ENCODE peak calls at places on chromosomes 3 and 15, in ten cellular contexts. T is uterus; I is adipocyte; V is MM.1S; X is neuronal stem cell; J is neural progenitor cell; C is body of pancreas; H is lung; Q is CD8-positive, alpha-beta T cell; D is aorta. R is an unnamed sample.

GRCh38 chr3:191141728-191142127 is 57.3 kb upstream of the OSTN start:
- DNase-seq in T (no peak), X (no peak), C (no peak), V (no peak), D (no peak), J (no peak), I (peak; percentile 52), H (no peak), Q (no peak), R (no peak)

GRCh38 chr3:186639778-186640472 is at the start of gene FETUB:
- DNase-seq in Q (no peak), I (no peak), T (no peak), X (no peak), D (no peak), V (no peak), H (no peak), J (no peak), C (no peak), R (no peak)

GRCh38 chr3:180421221-180421620 is 180.7 kb upstream of the TTC14 start:
- DNase-seq in C (no peak), V (no peak), Q (no peak), X (no peak), J (no peak), I (no peak), T (no peak), H (no peak), D (no peak), R (no peak)

GRCh38 chr3:134311265-134311664 is 60.6 kb upstream of the RYK start:
- DNase-seq in I (peak; percentile 73), D (peak; percentile 72), T (no peak), V (no peak), X (no peak), H (no peak), C (no peak), J (no peak), Q (no peak), R (no peak)

GRCh38 chr3:126179825-126180476 is 435 bp downstream of the ALDH1L1 start:
- DNase-seq in J (peak; percentile 74), X (peak; percentile 42), T (peak; percentile 43), D (peak; percentile 89), H (no peak), Q (no peak), I (no peak), C (peak; percentile 87), V (no peak), R (peak; percentile 26)

GRCh38 chr3:158830391-158830790 is 28.5 kb downstream of the MFSD1 start:
- DNase-seq in X (no peak), V (no peak), D (no peak), J (no peak), Q (no peak), C (no peak), I (no peak), H (no peak), T (no peak), R (no peak)

GRCh38 chr15:96354731-96355560 is 24.4 kb downstream of the NR2F2 start:
- DNase-seq in T (peak; percentile 60), I (peak; percentile 91), X (no peak), J (peak; percentile 31), V (peak; percentile 7), H (no peak), C (no peak), D (no peak), Q (no peak), R (no peak)

GRCh38 chr3:188542196-188542595 is 388.2 kb downstream of the LPP start:
- DNase-seq in J (no peak), Q (no peak), D (no peak), H (no peak), C (no peak), V (no peak), T (no peak), X (no peak), I (no peak), R (no peak)

GRCh38 chr3:145094355-145094941 is 1066.5 kb downstream of the PLOD2 start:
- DNase-seq in H (no peak), D (no peak), C (no peak), V (peak; percentile 8), J (peak; percentile 48), X (peak; percentile 21), T (no peak), Q (no peak), I (peak; percentile 87), R (no peak)

GRCh38 chr3:143119974-143120715 is 574 bp downstream of the CHST2 start:
- DNase-seq in D (peak; percentile 81), V (no peak), T (peak; percentile 15), Q (peak; percentile 38), H (no peak), I (peak; percentile 63), J (peak; percentile 76), X (peak; percentile 39), C (no peak), R (peak; percentile 17)

GRCh38 chr15:94412979-94413741 is 181.8 kb downstream of the MCTP2 start:
- DNase-seq in V (no peak), T (no peak), H (no peak), X (peak; percentile 27), D (no peak), C (no peak), Q (no peak), J (peak; percentile 62), I (peak; percentile 66), R (peak; percentile 67)

GRCh38 chr3:14918356-14918860 is 29.0 kb upstream of the NR2C2 start:
- DNase-seq in I (no peak), H (no peak), D (no peak), V (no peak), C (no peak), T (no peak), J (no peak), Q (no peak), X (no peak), R (no peak)

GRCh38 chr15:32872606-32873291 is 154.9 kb downstream of the GREM1 start:
- DNase-seq in V (no peak), C (peak; percentile 48), D (no peak), H (peak; percentile 38), T (peak; percentile 75), J (no peak), X (no peak), I (peak; percentile 15), Q (no peak), R (peak; percentile 48)

GRCh38 chr15:73233623-73234022 is 135.1 kb downstream of the HCN4 start:
- DNase-seq in D (no peak), T (no peak), V (no peak), J (no peak), C (no peak), I (no peak), X (no peak), Q (no peak), H (no peak), R (no peak)

GRCh38 chr3:87276484-87276883 is at the start of gene POU1F1:
- DNase-seq in V (no peak), I (no peak), D (no peak), T (no peak), Q (no peak), X (no peak), C (no peak), J (no peak), H (no peak), R (no peak)

GRCh38 chr3:134004841-134005240 is 24.9 kb downstream of the SLCO2A1 start:
- DNase-seq in X (no peak), T (no peak), D (no peak), J (no peak), I (no peak), C (no peak), H (no peak), V (no peak), Q (no peak), R (no peak)

GRCh38 chr15:63487076-63487757 is 17.2 kb upstream of the USP3 start:
- DNase-seq in J (peak; percentile 88), T (peak; percentile 88), I (peak; percentile 80), C (peak; percentile 91), Q (peak; percentile 92), X (peak; percentile 69), H (peak; percentile 92), D (peak; percentile 96), V (peak; percentile 85), R (peak; percentile 95)

GRCh38 chr15:69435980-69436379 is 16.6 kb upstream of the RPLP1 start:
- DNase-seq in X (no peak), J (no peak), C (no peak), I (no peak), V (no peak), T (no peak), D (no peak), H (no peak), Q (no peak), R (no peak)
- H3K36me3 ChIP-seq in X (peaks cover 98% of the 10 kb centered on the region), J (peaks cover 49% of the 10 kb centered on the region), C (no peaks in the 10 kb centered on the region), I (no peaks in the 10 kb centered on the region), V (peaks cover 33% of the 10 kb centered on the region), T (no peaks in the 10 kb centered on the region), D (no peaks in the 10 kb centered on the region), H (no peaks in the 10 kb centered on the region), Q (no peaks in the 10 kb centered on the region), R (no peaks in the 10 kb centered on the region)

GRCh38 chr3:183924956-183925355 is 40.3 kb upstream of the PARL start:
- DNase-seq in V (no peak), C (no peak), T (no peak), D (no peak), J (no peak), H (no peak), I (peak; percentile 28), Q (no peak), X (no peak), R (no peak)
- H3K36me3 ChIP-seq in V (no peaks in the 10 kb centered on the region), C (no peaks in the 10 kb centered on the region), T (no peaks in the 10 kb centered on the region), D (peaks cover 11% of the 10 kb centered on the region), J (no peaks in the 10 kb centered on the region), H (peaks cover 20% of the 10 kb centered on the region), I (peaks cover 48% of the 10 kb centered on the region), Q (no peaks in the 10 kb centered on the region), X (peaks cover 49% of the 10 kb centered on the region), R (no peaks in the 10 kb centered on the region)

DNA sequence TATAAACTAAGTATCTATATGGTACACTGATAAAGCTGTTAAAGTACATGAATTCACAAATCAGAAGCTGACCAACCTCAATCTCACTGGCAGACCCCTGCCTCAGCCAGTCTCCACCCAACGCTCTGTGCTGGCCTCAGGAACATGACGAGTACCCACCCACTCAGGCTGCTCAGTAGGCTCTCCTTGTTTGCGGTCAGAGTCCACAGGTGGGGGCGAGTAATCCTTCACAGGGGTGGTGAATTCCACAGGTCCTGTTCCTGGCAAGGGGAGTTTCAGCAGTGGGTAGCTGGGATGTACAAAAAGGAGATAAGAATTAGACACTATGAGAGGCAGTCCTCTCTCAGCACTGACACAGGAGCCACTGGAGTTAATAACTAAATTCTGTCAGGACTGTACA is 40.9 kb downstream of the SCAP start:
- DNase-seq in H (no peak), I (no peak), T (no peak), C (no peak), Q (no peak), X (no peak), J (no peak), V (no peak), D (peak; percentile 43), R (peak; percentile 72)
- H3K36me3 ChIP-seq in H (peaks cover 3% of the 10 kb centered on the region), I (peaks cover 64% of the 10 kb centered on the region), T (no peaks in the 10 kb centered on the region), C (no peaks in the 10 kb centered on the region), Q (peaks cover 27% of the 10 kb centered on the region), X (peaks cover 64% of the 10 kb centered on the region), J (peaks cover 8% of the 10 kb centered on the region), V (no peaks in the 10 kb centered on the region), D (peaks cover 10% of the 10 kb centered on the region), R (no peaks in the 10 kb centered on the region)

DNA sequence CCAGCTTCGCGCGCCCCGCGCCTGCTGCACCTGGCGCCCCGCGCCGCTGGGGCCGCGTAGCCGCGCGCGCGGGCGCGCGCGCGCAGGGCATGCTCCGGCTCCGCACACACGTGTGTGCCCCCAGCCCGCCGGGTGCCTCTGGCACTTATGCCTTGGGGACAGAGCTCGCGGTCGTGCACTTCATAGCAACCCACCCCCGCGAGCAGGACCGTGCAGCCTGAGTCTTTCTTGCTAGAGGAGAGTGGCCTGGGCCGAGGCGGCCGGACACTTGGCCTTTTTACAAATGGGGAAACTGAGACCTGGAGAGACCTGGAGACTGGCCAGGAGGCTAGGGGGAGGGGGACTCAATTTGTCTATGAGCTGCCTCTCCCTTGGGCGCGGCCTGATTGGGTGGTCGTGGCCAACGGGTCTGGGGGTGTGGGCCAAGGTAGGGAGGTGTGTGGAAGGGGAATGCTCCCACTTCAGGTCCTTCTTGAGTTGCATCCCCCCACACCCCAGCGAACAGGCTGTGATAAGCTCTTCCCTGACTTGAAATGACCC is 562 bp downstream of the NBEAL2 start:
- DNase-seq in H (no peak), J (no peak), X (no peak), Q (no peak), I (peak; percentile 33), T (peak; percentile 53), D (no peak), C (peak; percentile 43), V (no peak), R (peak; percentile 39)
- H3K36me3 ChIP-seq in H (no peaks in the 10 kb centered on the region), J (no peaks in the 10 kb centered on the region), X (no peaks in the 10 kb centered on the region), Q (no peaks in the 10 kb centered on the region), I (no peaks in the 10 kb centered on the region), T (no peaks in the 10 kb centered on the region), D (no peaks in the 10 kb centered on the region), C (no peaks in the 10 kb centered on the region), V (no peaks in the 10 kb centered on the region), R (no peaks in the 10 kb centered on the region)

R was measured in transverse colon.